ENCODE peak calls at places on chromosomes 6 and 20, in nine cellular contexts. One of them, this sample, is unnamed.

GRCh38 chr20:60862601-60863000 is 389.5 kb upstream of the CDH4 start:
- DNase-seq in H1: no peak
- DNase-seq in mesendoderm: no peak
- DNase-seq in MM.1S: no peak
- DNase-seq in NT2/D1: no peak
- DNase-seq in fibroblast of lung: peak; percentile 13
- DNase-seq in mammary epithelial cell: no peak
- DNase-seq in HepG2: no peak
- DNase-seq in PC-3: no peak
- DNase-seq in this sample: no peak

GRCh38 chr20:43971233-43971632 is 56.6 kb downstream of the TOX2 start:
- DNase-seq in mammary epithelial cell: no peak
- DNase-seq in PC-3: no peak
- DNase-seq in fibroblast of lung: no peak
- DNase-seq in NT2/D1: no peak
- DNase-seq in HepG2: no peak
- DNase-seq in mesendoderm: no peak
- DNase-seq in MM.1S: no peak
- DNase-seq in H1: no peak
- DNase-seq in this sample: no peak

GRCh38 chr6:11404081-11404480 is 133.5 kb upstream of the TMEM170B start:
- DNase-seq in H1: no peak
- DNase-seq in fibroblast of lung: no peak
- DNase-seq in NT2/D1: no peak
- DNase-seq in mesendoderm: no peak
- DNase-seq in MM.1S: no peak
- DNase-seq in HepG2: no peak
- DNase-seq in PC-3: no peak
- DNase-seq in mammary epithelial cell: no peak
- DNase-seq in this sample: no peak

GRCh38 chr6:118940770-118941169 is 5.8 kb upstream of the MCM9 start:
- DNase-seq in fibroblast of lung: no peak
- DNase-seq in HepG2: no peak
- DNase-seq in NT2/D1: no peak
- DNase-seq in PC-3: no peak
- DNase-seq in mammary epithelial cell: no peak
- DNase-seq in H1: no peak
- DNase-seq in MM.1S: no peak
- DNase-seq in mesendoderm: no peak
- DNase-seq in this sample: no peak

GRCh38 chr6:39357998-39358686 is 35.6 kb upstream of the KCNK16 start:
- DNase-seq in H1: no peak
- DNase-seq in NT2/D1: no peak
- DNase-seq in mammary epithelial cell: peak; percentile 51
- DNase-seq in mesendoderm: no peak
- DNase-seq in HepG2: no peak
- DNase-seq in MM.1S: no peak
- DNase-seq in PC-3: peak; percentile 34
- DNase-seq in fibroblast of lung: peak; percentile 44
- DNase-seq in this sample: peak; percentile 39

GRCh38 chr6:92945799-92946198 is 473.6 kb downstream of the EPHA7 start:
- DNase-seq in PC-3: peak; percentile 62
- DNase-seq in mesendoderm: no peak
- DNase-seq in mammary epithelial cell: peak; percentile 12
- DNase-seq in NT2/D1: no peak
- DNase-seq in HepG2: no peak
- DNase-seq in MM.1S: no peak
- DNase-seq in H1: no peak
- DNase-seq in fibroblast of lung: peak; percentile 26
- DNase-seq in this sample: peak; percentile 17

GRCh38 chr20:25622450-25623224 is 1.2 kb downstream of the NANP start:
- DNase-seq in NT2/D1: no peak
- DNase-seq in HepG2: peak; percentile 20
- DNase-seq in fibroblast of lung: peak; percentile 15
- DNase-seq in H1: no peak
- DNase-seq in mammary epithelial cell: peak; percentile 19
- DNase-seq in MM.1S: no peak
- DNase-seq in mesendoderm: no peak
- DNase-seq in PC-3: no peak
- DNase-seq in this sample: peak; percentile 14

GRCh38 chr6:11277275-11278206 is 45.1 kb upstream of the NEDD9 start:
- DNase-seq in H1: no peak
- DNase-seq in mammary epithelial cell: peak; percentile 73
- DNase-seq in mesendoderm: peak; percentile 96
- DNase-seq in fibroblast of lung: peak; percentile 95
- DNase-seq in PC-3: peak; percentile 69
- DNase-seq in MM.1S: no peak
- DNase-seq in HepG2: peak; percentile 90
- DNase-seq in NT2/D1: peak; percentile 59
- DNase-seq in this sample: peak; percentile 93

GRCh38 chr6:90173262-90173926 is 123.2 kb downstream of the BACH2 start:
- DNase-seq in mesendoderm: no peak
- DNase-seq in mammary epithelial cell: no peak
- DNase-seq in HepG2: no peak
- DNase-seq in fibroblast of lung: no peak
- DNase-seq in PC-3: no peak
- DNase-seq in H1: no peak
- DNase-seq in NT2/D1: no peak
- DNase-seq in MM.1S: no peak
- DNase-seq in this sample: no peak

GRCh38 chr6:125930810-125931418 is 25.7 kb upstream of the HINT3 start:
- DNase-seq in PC-3: no peak
- DNase-seq in fibroblast of lung: no peak
- DNase-seq in HepG2: no peak
- DNase-seq in mesendoderm: no peak
- DNase-seq in NT2/D1: no peak
- DNase-seq in MM.1S: no peak
- DNase-seq in mammary epithelial cell: peak; percentile 49
- DNase-seq in H1: no peak
- DNase-seq in this sample: no peak

GRCh38 chr6:44062771-44063560 is 64.3 kb downstream of the MRPL14 start:
- DNase-seq in HepG2: no peak
- DNase-seq in mammary epithelial cell: peak; percentile 71
- DNase-seq in PC-3: no peak
- DNase-seq in NT2/D1: no peak
- DNase-seq in fibroblast of lung: no peak
- DNase-seq in mesendoderm: peak; percentile 85
- DNase-seq in H1: peak; percentile 95
- DNase-seq in MM.1S: peak; percentile 13
- DNase-seq in this sample: no peak

GRCh38 chr6:82033631-82034211 is 213.8 kb downstream of the IBTK start:
- DNase-seq in mesendoderm: no peak
- DNase-seq in PC-3: no peak
- DNase-seq in fibroblast of lung: peak; percentile 44
- DNase-seq in NT2/D1: no peak
- DNase-seq in MM.1S: no peak
- DNase-seq in HepG2: no peak
- DNase-seq in mammary epithelial cell: no peak
- DNase-seq in H1: no peak
- DNase-seq in this sample: peak; percentile 27

GRCh38 chr6:149164199-149164745 is 153.2 kb upstream of the TAB2 start:
- DNase-seq in H1: no peak
- DNase-seq in fibroblast of lung: no peak
- DNase-seq in mammary epithelial cell: no peak
- DNase-seq in MM.1S: no peak
- DNase-seq in PC-3: no peak
- DNase-seq in HepG2: no peak
- DNase-seq in NT2/D1: no peak
- DNase-seq in mesendoderm: no peak
- DNase-seq in this sample: no peak

GRCh38 chr20:57582432-57583288 is 21.8 kb downstream of the PCK1 start:
- DNase-seq in HepG2: peak; percentile 24
- DNase-seq in H1: peak; percentile 63
- DNase-seq in NT2/D1: no peak
- DNase-seq in MM.1S: no peak
- DNase-seq in mesendoderm: peak; percentile 56
- DNase-seq in mammary epithelial cell: no peak
- DNase-seq in PC-3: peak; percentile 61
- DNase-seq in fibroblast of lung: peak; percentile 76
- DNase-seq in this sample: peak; percentile 69

DNA sequence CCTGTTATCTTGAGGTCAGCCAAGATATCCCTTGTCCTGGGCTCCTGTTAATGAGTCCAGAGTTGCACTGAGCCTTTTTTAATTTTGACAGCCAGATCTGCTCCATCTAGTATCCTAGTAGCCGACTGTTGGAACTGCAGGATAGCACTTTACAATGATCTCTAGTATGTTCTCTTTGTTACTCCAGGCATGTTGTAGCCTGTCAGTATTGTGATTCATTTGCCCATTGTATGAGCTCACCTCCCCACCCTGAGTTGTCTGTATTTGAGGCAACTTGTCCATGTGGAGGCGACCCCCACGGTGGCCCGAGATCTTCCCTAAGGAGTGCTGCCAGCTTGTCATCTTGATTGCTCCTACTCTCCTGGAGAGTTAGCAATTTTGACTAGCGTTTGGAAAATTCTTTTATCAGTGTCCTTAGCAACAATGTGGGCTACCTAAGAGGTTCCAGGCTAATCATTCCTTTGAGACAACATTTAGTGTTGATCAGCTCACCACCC is 67.2 kb downstream of the DHX35 start:
- DNase-seq in H1: no peak
- DNase-seq in MM.1S: no peak
- DNase-seq in HepG2: no peak
- DNase-seq in mammary epithelial cell: peak; percentile 83
- DNase-seq in mesendoderm: peak; percentile 31
- DNase-seq in NT2/D1: no peak
- DNase-seq in PC-3: no peak
- DNase-seq in fibroblast of lung: no peak
- DNase-seq in this sample: no peak
- H3K9ac ChIP-seq in H1: no peak overlapping the region
- H3K9ac ChIP-seq in MM.1S: no peak overlapping the region
- H3K9ac ChIP-seq in HepG2: no peak overlapping the region
- H3K9ac ChIP-seq in mammary epithelial cell: no peak overlapping the region
- H3K9ac ChIP-seq in mesendoderm: no peak overlapping the region
- H3K9ac ChIP-seq in NT2/D1: no peak overlapping the region
- H3K9ac ChIP-seq in PC-3: no peak overlapping the region
- H3K9ac ChIP-seq in fibroblast of lung: no peak overlapping the region
- H3K9ac ChIP-seq in this sample: no peak overlapping the region

GRCh38 chr6:31814677-31815024 is 432 bp downstream of the HSPA1L start:
- DNase-seq in mesendoderm: peak; percentile 100
- DNase-seq in PC-3: peak; percentile 96
- DNase-seq in mammary epithelial cell: peak; percentile 98
- DNase-seq in MM.1S: no peak
- DNase-seq in HepG2: peak; percentile 96
- DNase-seq in fibroblast of lung: peak; percentile 99
- DNase-seq in H1: peak; percentile 81
- DNase-seq in NT2/D1: peak; percentile 92
- DNase-seq in this sample: peak; percentile 98
- H3K9ac ChIP-seq in mesendoderm: peak overlapping the region; percentile 72
- H3K9ac ChIP-seq in PC-3: peak overlapping the region; percentile 55
- H3K9ac ChIP-seq in mammary epithelial cell: peak overlapping the region; percentile 42
- H3K9ac ChIP-seq in MM.1S: peak overlapping the region; percentile 21
- H3K9ac ChIP-seq in HepG2: peak overlapping the region; percentile 78
- H3K9ac ChIP-seq in fibroblast of lung: peak overlapping the region; percentile 30
- H3K9ac ChIP-seq in H1: peak overlapping the region; percentile 45
- H3K9ac ChIP-seq in NT2/D1: peak overlapping the region; percentile 42
- H3K9ac ChIP-seq in this sample: peak overlapping the region; percentile 73

GRCh38 chr6:167141667-167142432 is 15.9 kb downstream of the GPR31 start:
- DNase-seq in mammary epithelial cell: peak; percentile 20
- DNase-seq in fibroblast of lung: no peak
- DNase-seq in MM.1S: peak; percentile 36
- DNase-seq in mesendoderm: peak; percentile 53
- DNase-seq in HepG2: peak; percentile 58
- DNase-seq in NT2/D1: peak; percentile 46
- DNase-seq in H1: peak; percentile 79
- DNase-seq in PC-3: peak; percentile 41
- DNase-seq in this sample: no peak

GRCh38 chr6:167142433-167142761 is 15.4 kb downstream of the GPR31 start:
- DNase-seq in mammary epithelial cell: no peak
- DNase-seq in NT2/D1: no peak
- DNase-seq in HepG2: no peak
- DNase-seq in PC-3: no peak
- DNase-seq in fibroblast of lung: no peak
- DNase-seq in MM.1S: no peak
- DNase-seq in mesendoderm: no peak
- DNase-seq in H1: no peak
- DNase-seq in this sample: no peak

GRCh38 chr6:167143041-167143440 is 14.7 kb downstream of the GPR31 start:
- DNase-seq in fibroblast of lung: no peak
- DNase-seq in H1: no peak
- DNase-seq in mammary epithelial cell: no peak
- DNase-seq in NT2/D1: no peak
- DNase-seq in PC-3: no peak
- DNase-seq in HepG2: no peak
- DNase-seq in MM.1S: no peak
- DNase-seq in mesendoderm: no peak
- DNase-seq in this sample: no peak

GRCh38 chr6:167139761-167140160 is 16.9 kb downstream of the CCR6 start:
- DNase-seq in H1: no peak
- DNase-seq in fibroblast of lung: no peak
- DNase-seq in mammary epithelial cell: no peak
- DNase-seq in NT2/D1: no peak
- DNase-seq in MM.1S: no peak
- DNase-seq in HepG2: no peak
- DNase-seq in PC-3: no peak
- DNase-seq in mesendoderm: no peak
- DNase-seq in this sample: no peak

DNA sequence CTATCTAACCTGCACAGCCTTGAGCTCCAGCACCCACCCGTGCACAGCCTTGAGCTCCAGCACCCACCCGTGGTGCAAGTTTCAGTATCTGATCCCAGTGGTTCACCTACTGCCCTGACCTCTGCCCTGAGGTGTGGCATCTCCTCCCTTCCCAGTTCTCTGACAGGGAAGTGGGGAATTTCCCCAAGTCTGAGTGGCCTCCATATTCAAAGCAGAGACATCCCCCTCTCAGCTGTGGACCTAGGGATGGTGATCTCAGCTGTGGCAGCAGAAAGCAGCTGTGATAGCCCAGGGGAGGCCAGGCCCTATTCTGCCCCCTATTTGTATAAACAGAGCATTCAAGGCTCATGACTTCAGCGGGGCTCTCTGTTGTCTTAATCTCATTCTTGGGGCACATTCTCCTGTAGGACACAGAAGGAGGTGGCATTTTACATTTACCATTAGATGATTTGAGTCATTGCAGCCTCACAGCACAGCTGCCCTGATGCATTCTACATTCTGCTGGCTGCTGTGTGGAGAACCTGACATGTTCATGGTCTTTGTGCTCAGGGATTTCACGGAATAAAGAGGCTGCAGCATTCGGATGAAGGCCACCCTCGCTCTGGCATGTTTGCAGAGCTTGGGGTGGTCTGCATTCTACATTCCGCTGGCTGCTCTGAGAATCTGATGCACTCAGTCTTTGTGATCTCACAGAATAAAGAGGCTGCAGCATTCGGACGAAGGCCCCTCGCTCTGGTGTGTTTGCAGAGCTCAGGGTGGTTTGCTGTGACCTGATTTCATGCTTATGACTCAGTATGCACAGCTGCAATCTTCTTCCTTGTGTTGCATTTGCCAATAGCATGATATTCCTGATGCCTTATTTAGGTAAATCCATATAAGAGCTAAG is 16.9 kb downstream of the GPR31 start:
- DNase-seq in NT2/D1: no peak
- DNase-seq in fibroblast of lung: no peak
- DNase-seq in H1: no peak
- DNase-seq in mammary epithelial cell: no peak
- DNase-seq in HepG2: peak; percentile 94
- DNase-seq in MM.1S: no peak
- DNase-seq in mesendoderm: no peak
- DNase-seq in PC-3: no peak
- DNase-seq in this sample: no peak
- H3K9ac ChIP-seq in NT2/D1: no peak overlapping the region
- H3K9ac ChIP-seq in fibroblast of lung: no peak overlapping the region
- H3K9ac ChIP-seq in H1: no peak overlapping the region
- H3K9ac ChIP-seq in mammary epithelial cell: no peak overlapping the region
- H3K9ac ChIP-seq in HepG2: peak overlapping the region; percentile 1
- H3K9ac ChIP-seq in MM.1S: no peak overlapping the region
- H3K9ac ChIP-seq in mesendoderm: no peak overlapping the region
- H3K9ac ChIP-seq in PC-3: no peak overlapping the region
- H3K9ac ChIP-seq in this sample: no peak overlapping the region

GRCh38 chr6:137044366-137045220 is at the start of gene IL20RA:
- DNase-seq in H1: peak; percentile 72
- DNase-seq in mesendoderm: peak; percentile 49
- DNase-seq in HepG2: no peak
- DNase-seq in NT2/D1: no peak
- DNase-seq in mammary epithelial cell: no peak
- DNase-seq in MM.1S: peak; percentile 69
- DNase-seq in PC-3: peak; percentile 38
- DNase-seq in fibroblast of lung: peak; percentile 14
- DNase-seq in this sample: no peak
- H3K9ac ChIP-seq in H1: peak within 1 kb of the TSS; percentile 27
- H3K9ac ChIP-seq in mesendoderm: peak within 1 kb of the TSS; percentile 64
- H3K9ac ChIP-seq in HepG2: no peak within 1 kb of the TSS
- H3K9ac ChIP-seq in NT2/D1: peak within 1 kb of the TSS; percentile 67
- H3K9ac ChIP-seq in mammary epithelial cell: no peak within 1 kb of the TSS
- H3K9ac ChIP-seq in MM.1S: peak within 1 kb of the TSS; percentile 35
- H3K9ac ChIP-seq in PC-3: peak within 1 kb of the TSS; percentile 92
- H3K9ac ChIP-seq in fibroblast of lung: peak within 1 kb of the TSS; percentile 55
- H3K9ac ChIP-seq in this sample: peak within 1 kb of the TSS; percentile 65

This sample was measured in astrocyte.